ENCODE peak calls at places on chromosomes 12 and 14, in nine cellular contexts. D, E, N, G, M, L, B, U and Q are unnamed samples.

GRCh38 chr12:106223485-106224391 is 24.1 kb downstream of the CKAP4 start:
- DNase-seq in D (peak; percentile 74), E (peak; percentile 54), N (peak; percentile 75), G (peak; percentile 57), M (peak; percentile 75), L (peak; percentile 70), B (peak; percentile 71), U (peak; percentile 89), Q (no peak)

GRCh38 chr14:53470351-53471043 is 317.4 kb upstream of the DDHD1 start:
- DNase-seq in D (peak; percentile 64), E (peak; percentile 60), N (peak; percentile 12), G (no peak), M (no peak), L (peak; percentile 6), B (no peak), U (no peak), Q (peak; percentile 48)

GRCh38 chr14:85528882-85529585 is 910 bp upstream of the FLRT2 start:
- DNase-seq in D (peak; percentile 92), E (peak; percentile 72), N (peak; percentile 77), G (no peak), M (peak; percentile 35), L (peak; percentile 2), B (peak; percentile 7), U (peak; percentile 29), Q (no peak)

GRCh38 chr12:109804820-109805761 is 28.1 kb downstream of the TRPV4 start:
- DNase-seq in D (peak; percentile 47), E (peak; percentile 39), N (peak; percentile 56), G (peak; percentile 62), M (peak; percentile 57), L (peak; percentile 59), B (peak; percentile 77), U (peak; percentile 86), Q (no peak)

GRCh38 chr12:119158004-119158776 is 20.5 kb upstream of the HSPB8 start:
- DNase-seq in D (no peak), E (no peak), N (no peak), G (no peak), M (no peak), L (no peak), B (no peak), U (no peak), Q (no peak)

GRCh38 chr14:68628605-68629310 is 164.1 kb downstream of the ZFP36L1 start:
- DNase-seq in D (no peak), E (no peak), N (no peak), G (peak; percentile 75), M (no peak), L (peak; percentile 81), B (no peak), U (peak; percentile 38), Q (no peak)

GRCh38 chr12:116590561-116590960 is 31.4 kb downstream of the MAP1LC3B2 start:
- DNase-seq in D (peak; percentile 29), E (no peak), N (no peak), G (no peak), M (no peak), L (peak; percentile 65), B (no peak), U (peak; percentile 46), Q (no peak)

GRCh38 chr12:131456301-131457027 is 254.4 kb upstream of the SFSWAP start:
- DNase-seq in D (no peak), E (no peak), N (no peak), G (no peak), M (no peak), L (no peak), B (no peak), U (no peak), Q (no peak)

GRCh38 chr12:110135012-110135411 is 10.9 kb downstream of the IFT81 start:
- DNase-seq in D (peak; percentile 91), E (peak; percentile 95), N (peak; percentile 38), G (no peak), M (no peak), L (no peak), B (no peak), U (peak; percentile 44), Q (peak; percentile 65)

GRCh38 chr14:20177433-20177974 is 13.2 kb upstream of the OR11G2 start:
- DNase-seq in D (no peak), E (no peak), N (no peak), G (no peak), M (no peak), L (no peak), B (no peak), U (no peak), Q (no peak)
- H3K9me3 ChIP-seq in D (no peaks in the 10 kb centered on the region), E (peaks cover 5% of the 10 kb centered on the region), N (no peaks in the 10 kb centered on the region), G (no peaks in the 10 kb centered on the region), M (peaks cover 16% of the 10 kb centered on the region), L (no peaks in the 10 kb centered on the region), B (no peaks in the 10 kb centered on the region), U (no peaks in the 10 kb centered on the region), Q (peaks cover 11% of the 10 kb centered on the region)

DNA sequence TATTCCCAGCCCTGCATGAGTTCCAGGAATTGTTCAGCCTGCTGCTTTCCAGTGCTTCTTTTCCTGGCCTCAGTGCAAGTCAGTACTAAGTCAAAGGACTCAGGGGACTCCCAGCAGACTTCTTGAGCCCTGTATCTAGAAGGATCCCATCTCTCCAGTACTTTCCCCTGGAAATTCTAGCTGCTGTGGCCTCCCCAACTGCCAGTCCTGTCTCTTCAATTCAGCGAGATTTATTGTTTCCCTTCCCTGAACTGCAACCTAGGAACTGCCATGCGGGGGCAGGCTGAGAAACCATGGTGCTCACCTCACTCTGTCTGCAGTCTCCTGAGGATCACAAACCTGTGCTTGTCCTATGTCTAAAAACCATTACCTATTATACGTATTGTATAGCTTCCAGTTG is 31.8 kb downstream of the ZNF605 start:
- DNase-seq in D (no peak), E (no peak), N (no peak), G (no peak), M (no peak), L (no peak), B (no peak), U (no peak), Q (no peak)
- H3K9me3 ChIP-seq in D (peaks cover 38% of the 10 kb centered on the region), E (peaks cover 81% of the 10 kb centered on the region), N (peaks cover 27% of the 10 kb centered on the region), G (peaks cover 61% of the 10 kb centered on the region), M (peaks cover 38% of the 10 kb centered on the region), L (peaks cover 86% of the 10 kb centered on the region), B (peaks cover 62% of the 10 kb centered on the region), U (peaks cover 80% of the 10 kb centered on the region), Q (peaks cover 70% of the 10 kb centered on the region)

GRCh38 chr14:29109589-29109988 is 343.0 kb downstream of the FOXG1 start:
- DNase-seq in D (no peak), E (no peak), N (no peak), G (no peak), M (no peak), L (no peak), B (no peak), U (no peak), Q (no peak)

GRCh38 chr14:29108908-29109307 is 342.3 kb downstream of the FOXG1 start:
- DNase-seq in D (no peak), E (no peak), N (no peak), G (no peak), M (no peak), L (no peak), B (no peak), U (no peak), Q (no peak)

GRCh38 chr14:29111554-29111953 is 345.0 kb downstream of the FOXG1 start:
- DNase-seq in D (no peak), E (no peak), N (no peak), G (no peak), M (no peak), L (peak; percentile 15), B (no peak), U (no peak), Q (no peak)
- H3K9me3 ChIP-seq in D (no peaks in the 10 kb centered on the region), E (no peaks in the 10 kb centered on the region), N (no peaks in the 10 kb centered on the region), G (no peaks in the 10 kb centered on the region), M (peaks cover 2% of the 10 kb centered on the region), L (no peaks in the 10 kb centered on the region), B (peaks cover 2% of the 10 kb centered on the region), U (no peaks in the 10 kb centered on the region), Q (no peaks in the 10 kb centered on the region)

DNA sequence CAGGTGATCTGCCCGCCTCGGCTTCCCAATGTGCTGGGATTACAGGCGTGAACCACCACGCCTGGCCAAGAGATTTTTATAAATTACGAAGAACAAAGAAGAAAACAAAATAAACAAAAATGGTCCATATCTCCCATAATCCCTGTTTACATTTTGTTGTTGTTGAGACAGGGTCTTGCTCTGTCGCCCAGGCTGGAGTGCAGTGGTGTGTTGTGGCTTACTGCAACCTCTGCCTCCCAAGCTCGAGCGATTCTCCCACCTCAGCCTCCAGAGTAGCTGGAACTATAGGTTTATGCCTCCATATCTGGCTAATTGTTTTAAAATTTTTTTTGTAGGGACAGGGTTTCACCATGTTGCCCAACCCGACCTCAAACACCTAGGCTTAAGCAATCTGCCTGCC is 156.1 kb downstream of the ZNF664 start:
- DNase-seq in D (no peak), E (no peak), N (no peak), G (no peak), M (no peak), L (no peak), B (no peak), U (no peak), Q (no peak)
- H3K9me3 ChIP-seq in D (no peaks in the 10 kb centered on the region), E (no peaks in the 10 kb centered on the region), N (no peaks in the 10 kb centered on the region), G (no peaks in the 10 kb centered on the region), M (peaks cover 2% of the 10 kb centered on the region), L (no peaks in the 10 kb centered on the region), B (no peaks in the 10 kb centered on the region), U (no peaks in the 10 kb centered on the region), Q (no peaks in the 10 kb centered on the region)

GRCh38 chr14:106228541-106229158 is 702.3 kb downstream of the TMEM121 start:
- DNase-seq in D (no peak), E (no peak), N (no peak), G (peak; percentile 55), M (no peak), L (no peak), B (no peak), U (no peak), Q (no peak)
- H3K9me3 ChIP-seq in D (no peaks in the 10 kb centered on the region), E (peaks cover 26% of the 10 kb centered on the region), N (no peaks in the 10 kb centered on the region), G (no peaks in the 10 kb centered on the region), M (peaks cover 32% of the 10 kb centered on the region), L (no peaks in the 10 kb centered on the region), B (no peaks in the 10 kb centered on the region), U (no peaks in the 10 kb centered on the region), Q (peaks cover 34% of the 10 kb centered on the region)

GRCh38 chr14:20209595-20209994 is 13.9 kb upstream of the OR11H6 start:
- DNase-seq in D (no peak), E (no peak), N (no peak), G (no peak), M (no peak), L (no peak), B (no peak), U (no peak), Q (no peak)
- H3K9me3 ChIP-seq in D (no peaks in the 10 kb centered on the region), E (no peaks in the 10 kb centered on the region), N (no peaks in the 10 kb centered on the region), G (no peaks in the 10 kb centered on the region), M (peaks cover 14% of the 10 kb centered on the region), L (no peaks in the 10 kb centered on the region), B (no peaks in the 10 kb centered on the region), U (no peaks in the 10 kb centered on the region), Q (peaks cover 14% of the 10 kb centered on the region)

GRCh38 chr14:106613256-106613655 is 1086.9 kb downstream of the TMEM121 start:
- DNase-seq in D (no peak), E (no peak), N (no peak), G (no peak), M (no peak), L (no peak), B (no peak), U (no peak), Q (no peak)
- H3K9me3 ChIP-seq in D (no peaks in the 10 kb centered on the region), E (peaks cover 16% of the 10 kb centered on the region), N (peaks cover 5% of the 10 kb centered on the region), G (no peaks in the 10 kb centered on the region), M (peaks cover 39% of the 10 kb centered on the region), L (no peaks in the 10 kb centered on the region), B (no peaks in the 10 kb centered on the region), U (peaks cover 17% of the 10 kb centered on the region), Q (peaks cover 35% of the 10 kb centered on the region)